ENCODE peak calls at places on chromosomes 7 and 10, in nine cellular contexts. I is activated naive CD8-positive, alpha-beta T cell treated with anti-CD3 and anti-CD28 coated beads for 36 hours; M is natural killer cell treated with Interleukin-12 subunit alpha and Interleukin-12 subunit beta and Interleukin-15 and Interleukin-18, amount 100 ng/mL, for 72 hours; N is Caki2; O is NCI-H1694; Y is activated effector memory CD4-positive, alpha-beta T cell treated with Interleukin-2 at 50 U/mL for 16 hours; P is naive thymus-derived CD8-positive, alpha-beta T cell; K is WTC11; G is A549. F is an unnamed sample.

GRCh38 chr10:11058014-11058413 is 40.3 kb downstream of the CELF2 start:
- DNase-seq in G (no peak), Y (no peak), M (no peak), I (no peak), P (no peak), O (no peak), K (no peak), N (peak; percentile 19), F (peak; percentile 54)

GRCh38 chr7:75642810-75643486 is 95.8 kb downstream of the HIP1 start:
- DNase-seq in N (no peak), I (peak; percentile 60), M (peak; percentile 70), G (peak; percentile 59), O (peak; percentile 80), P (peak; percentile 53), K (peak; percentile 81), Y (peak; percentile 33), F (no peak)

GRCh38 chr7:133950856-133951255 is 176.3 kb upstream of the LRGUK start:
- DNase-seq in P (no peak), O (no peak), I (no peak), K (no peak), Y (no peak), G (no peak), M (no peak), N (no peak), F (no peak)

GRCh38 chr7:111855161-111855841 is 293.0 kb upstream of the IMMP2L start:
- DNase-seq in G (peak; percentile 23), Y (no peak), O (peak; percentile 3), N (peak; percentile 44), P (no peak), M (no peak), I (no peak), K (peak; percentile 25), F (peak; percentile 12)

GRCh38 chr7:7051221-7051877 is 131.0 kb upstream of the C1GALT1 start:
- DNase-seq in G (no peak), K (no peak), Y (no peak), N (no peak), I (no peak), M (no peak), O (no peak), P (no peak), F (no peak)

GRCh38 chr10:60139290-60139689 is 232.9 kb upstream of the CCDC6 start:
- DNase-seq in M (no peak), P (no peak), N (no peak), Y (no peak), K (no peak), O (no peak), G (no peak), I (no peak), F (no peak)

GRCh38 chr10:100873825-100874326 is 38.9 kb upstream of the SLF2 start:
- DNase-seq in N (no peak), I (no peak), G (no peak), K (no peak), O (no peak), M (no peak), Y (no peak), P (no peak), F (no peak)

GRCh38 chr10:87092861-87093460 is 1.7 kb downstream of the GLUD1 start:
- DNase-seq in Y (no peak), M (no peak), I (peak; percentile 9), O (no peak), G (no peak), P (no peak), K (peak; percentile 61), N (peak; percentile 73), F (no peak)

GRCh38 chr7:132406039-132406438 is 170.2 kb downstream of the PLXNA4 start:
- DNase-seq in P (no peak), K (no peak), G (no peak), Y (no peak), N (no peak), O (no peak), I (no peak), M (no peak), F (no peak)

GRCh38 chr7:22715969-22716368 is 11.0 kb upstream of the IL6 start:
- DNase-seq in P (no peak), N (no peak), K (no peak), I (no peak), G (no peak), Y (no peak), M (no peak), O (no peak), F (no peak)

GRCh38 chr7:46763348-46763747 is 818.6 kb downstream of the TNS3 start:
- DNase-seq in O (no peak), M (no peak), G (no peak), Y (no peak), N (no peak), K (no peak), P (no peak), I (no peak), F (no peak)

GRCh38 chr7:99559276-99559915 is 954 bp downstream of the ZNF655 start:
- DNase-seq in M (no peak), O (no peak), G (no peak), I (no peak), Y (no peak), N (no peak), K (no peak), P (no peak), F (no peak)